ENCODE peak calls at places on chromosomes 12 and 14, in five cellular contexts. One of them, this sample, is unnamed.

GRCh38 chr12:30378307-30378706 is 317.4 kb downstream of the IPO8 start:
- DNase-seq in HCEC 1CT: no peak
- DNase-seq in nucleus accumbens: no peak
- DNase-seq in A172: no peak
- DNase-seq in left cardiac atrium: no peak
- DNase-seq in this sample: no peak

GRCh38 chr14:90613446-90613845 is 202.8 kb downstream of the TTC7B start:
- DNase-seq in nucleus accumbens: no peak
- DNase-seq in A172: no peak
- DNase-seq in left cardiac atrium: no peak
- DNase-seq in HCEC 1CT: no peak
- DNase-seq in this sample: no peak

GRCh38 chr14:64774272-64774671 is 70.0 kb downstream of the PLEKHG3 start:
- DNase-seq in HCEC 1CT: no peak
- DNase-seq in A172: no peak
- DNase-seq in nucleus accumbens: no peak
- DNase-seq in left cardiac atrium: no peak
- DNase-seq in this sample: no peak

GRCh38 chr14:75184447-75184846 is 8.0 kb upstream of the TMED10 start:
- DNase-seq in A172: no peak
- DNase-seq in HCEC 1CT: peak; percentile 34
- DNase-seq in left cardiac atrium: no peak
- DNase-seq in nucleus accumbens: no peak
- DNase-seq in this sample: no peak

GRCh38 chr14:75457648-75458165 is 29.9 kb downstream of the JDP2 start:
- DNase-seq in A172: no peak
- DNase-seq in left cardiac atrium: no peak
- DNase-seq in HCEC 1CT: no peak
- DNase-seq in nucleus accumbens: no peak
- DNase-seq in this sample: no peak

GRCh38 chr14:69674546-69675245 is 63.3 kb downstream of the SUSD6 start:
- DNase-seq in nucleus accumbens: no peak
- DNase-seq in HCEC 1CT: no peak
- DNase-seq in A172: no peak
- DNase-seq in left cardiac atrium: no peak
- DNase-seq in this sample: no peak

GRCh38 chr12:119369907-119370546 is 35.5 kb downstream of the CCDC60 start:
- DNase-seq in A172: peak; percentile 5
- DNase-seq in HCEC 1CT: no peak
- DNase-seq in left cardiac atrium: no peak
- DNase-seq in nucleus accumbens: no peak
- DNase-seq in this sample: no peak

GRCh38 chr12:24997496-24997895 is 48.6 kb upstream of the BCAT1 start:
- DNase-seq in left cardiac atrium: no peak
- DNase-seq in A172: no peak
- DNase-seq in nucleus accumbens: no peak
- DNase-seq in HCEC 1CT: no peak
- DNase-seq in this sample: no peak

GRCh38 chr12:92234533-92234932 is 88.9 kb upstream of the BTG1 start:
- DNase-seq in HCEC 1CT: no peak
- DNase-seq in left cardiac atrium: no peak
- DNase-seq in nucleus accumbens: no peak
- DNase-seq in A172: no peak
- DNase-seq in this sample: no peak

GRCh38 chr12:41521872-41522379 is 333.8 kb downstream of the PDZRN4 start:
- DNase-seq in HCEC 1CT: peak; percentile 89
- DNase-seq in nucleus accumbens: no peak
- DNase-seq in left cardiac atrium: no peak
- DNase-seq in A172: peak; percentile 83
- DNase-seq in this sample: no peak

GRCh38 chr14:84826349-84826748 is 703.6 kb upstream of the FLRT2 start:
- DNase-seq in A172: peak; percentile 16
- DNase-seq in nucleus accumbens: no peak
- DNase-seq in HCEC 1CT: no peak
- DNase-seq in left cardiac atrium: no peak
- DNase-seq in this sample: no peak

GRCh38 chr14:72851660-72852059 is 42.2 kb downstream of the DPF3 start:
- DNase-seq in left cardiac atrium: no peak
- DNase-seq in nucleus accumbens: no peak
- DNase-seq in A172: no peak
- DNase-seq in HCEC 1CT: no peak
- DNase-seq in this sample: no peak